ENCODE peak calls at places on chromosomes 7 and 10, in ten cellular contexts. V, E, W, X, Q, O, K, S, P and R are unnamed samples.
A peak's percentile ranks its signal among the peaks of the same experiment; 100 is the strongest.

GRCh38 chr7:7862393-7862792 is 106.2 kb upstream of the GLCCI1 start:
- DNase-seq in V (no peak), E (no peak), W (no peak), X (peak; percentile 33), Q (no peak), O (no peak), K (peak; percentile 51), S (no peak), P (no peak), R (no peak)

GRCh38 chr7:124009321-124009720 is 23.5 kb downstream of the TMEM229A start:
- DNase-seq in V (no peak), E (no peak), W (no peak), X (no peak), Q (no peak), O (no peak), K (no peak), S (no peak), P (no peak), R (no peak)

GRCh38 chr7:135712182-135712782 is 15.7 kb downstream of the SLC13A4 start:
- DNase-seq in V (no peak), E (no peak), W (no peak), X (no peak), Q (no peak), O (no peak), K (no peak), S (no peak), P (no peak), R (no peak)

GRCh38 chr10:61860964-61861758 is 40.3 kb upstream of the ARID5B start:
- DNase-seq in V (no peak), E (no peak), W (no peak), X (no peak), Q (no peak), O (no peak), K (no peak), S (no peak), P (no peak), R (no peak)

GRCh38 chr10:8481718-8482504 is 427.4 kb downstream of the GATA3 start:
- DNase-seq in V (no peak), E (no peak), W (no peak), X (no peak), Q (no peak), O (no peak), K (no peak), S (no peak), P (no peak), R (no peak)

GRCh38 chr7:150368884-150369739 is 490 bp downstream of the REPIN1 start:
- DNase-seq in V (peak; percentile 59), E (peak; percentile 59), W (peak; percentile 92), X (peak; percentile 69), Q (peak; percentile 75), O (peak; percentile 78), K (no peak), S (peak; percentile 26), P (no peak), R (peak; percentile 63)

GRCh38 chr7:102296514-102296913 is 9.8 kb downstream of the SH2B2 start:
- DNase-seq in V (no peak), E (no peak), W (no peak), X (no peak), Q (no peak), O (no peak), K (no peak), S (no peak), P (no peak), R (no peak)

GRCh38 chr7:47737606-47738005 is 155.7 kb upstream of the TNS3 start:
- DNase-seq in V (no peak), E (no peak), W (no peak), X (no peak), Q (no peak), O (no peak), K (no peak), S (no peak), P (peak; percentile 34), R (no peak)

GRCh38 chr7:98216941-98217622 is 5.8 kb downstream of the BHLHA15 start:
- DNase-seq in V (no peak), E (no peak), W (no peak), X (no peak), Q (peak; percentile 38), O (no peak), K (no peak), S (no peak), P (peak; percentile 75), R (no peak)

GRCh38 chr7:44634839-44635591 is 28.6 kb downstream of the OGDH start:
- DNase-seq in V (no peak), E (no peak), W (no peak), X (no peak), Q (peak; percentile 63), O (no peak), K (no peak), S (no peak), P (no peak), R (peak; percentile 71)

GRCh38 chr7:129801882-129802281 is 150.9 kb downstream of the UBE2H start:
- DNase-seq in V (no peak), E (no peak), W (no peak), X (no peak), Q (no peak), O (no peak), K (no peak), S (no peak), P (peak; percentile 33), R (no peak)

GRCh38 chr10:123622381-123622780 is 43.8 kb upstream of the GPR26 start:
- DNase-seq in V (no peak), E (no peak), W (no peak), X (no peak), Q (no peak), O (no peak), K (no peak), S (no peak), P (no peak), R (no peak)

GRCh38 chr10:102752266-102752930 is 8.7 kb downstream of the WBP1L start:
- DNase-seq in V (no peak), E (no peak), W (no peak), X (peak; percentile 95), Q (no peak), O (no peak), K (no peak), S (no peak), P (no peak), R (no peak)

GRCh38 chr10:129078746-129079480 is 388.1 kb upstream of the MGMT start:
- DNase-seq in V (no peak), E (no peak), W (no peak), X (no peak), Q (no peak), O (no peak), K (no peak), S (no peak), P (no peak), R (no peak)

GRCh38 chr7:77904252-77904651 is 105.7 kb downstream of the PHTF2 start:
- DNase-seq in V (no peak), E (no peak), W (no peak), X (no peak), Q (no peak), O (no peak), K (no peak), S (no peak), P (no peak), R (no peak)

GRCh38 chr7:77907281-77907680 is 108.7 kb downstream of the PHTF2 start:
- DNase-seq in V (no peak), E (peak; percentile 6), W (no peak), X (no peak), Q (no peak), O (no peak), K (no peak), S (no peak), P (no peak), R (no peak)

GRCh38 chr7:77908664-77909063 is 110.1 kb downstream of the PHTF2 start:
- DNase-seq in V (no peak), E (no peak), W (no peak), X (no peak), Q (no peak), O (no peak), K (no peak), S (no peak), P (no peak), R (no peak)

GRCh38 chr7:77903597-77903996 is 105.0 kb downstream of the PHTF2 start:
- DNase-seq in V (no peak), E (no peak), W (no peak), X (no peak), Q (no peak), O (no peak), K (no peak), S (no peak), P (no peak), R (no peak)
- TF ChIP-seq CTCF in V (no peak), E (peak; percentile 54), W (no peak), X (peak; percentile 25), Q (peak; percentile 17), O (peak; percentile 38), K (peak; percentile 13), S (no peak), P (peak; percentile 31), R (no peak)

GRCh38 chr10:113047963-113048781 is 98.1 kb downstream of the TCF7L2 start:
- DNase-seq in V (no peak), E (no peak), W (no peak), X (peak; percentile 71), Q (no peak), O (no peak), K (peak; percentile 75), S (no peak), P (no peak), R (no peak)
- TF ChIP-seq CTCF in V (no peak), E (no peak), W (no peak), X (no peak), Q (no peak), O (no peak), K (no peak), S (no peak), P (no peak), R (no peak)

GRCh38 chr7:153320728-153321127 is 561.2 kb downstream of the ACTR3B start:
- DNase-seq in V (no peak), E (no peak), W (no peak), X (no peak), Q (no peak), O (no peak), K (no peak), S (no peak), P (no peak), R (no peak)
- TF ChIP-seq CTCF in V (no peak), E (no peak), W (no peak), X (no peak), Q (no peak), O (no peak), K (no peak), S (no peak), P (no peak), R (no peak)

GRCh38 chr7:41847171-41847570 is 144.3 kb upstream of the INHBA start:
- DNase-seq in V (no peak), E (no peak), W (no peak), X (no peak), Q (no peak), O (no peak), K (no peak), S (no peak), P (no peak), R (no peak)

GRCh38 chr7:41842956-41843355 is 140.1 kb upstream of the INHBA start:
- DNase-seq in V (no peak), E (no peak), W (no peak), X (no peak), Q (no peak), O (no peak), K (peak; percentile 45), S (no peak), P (no peak), R (no peak)

DNA sequence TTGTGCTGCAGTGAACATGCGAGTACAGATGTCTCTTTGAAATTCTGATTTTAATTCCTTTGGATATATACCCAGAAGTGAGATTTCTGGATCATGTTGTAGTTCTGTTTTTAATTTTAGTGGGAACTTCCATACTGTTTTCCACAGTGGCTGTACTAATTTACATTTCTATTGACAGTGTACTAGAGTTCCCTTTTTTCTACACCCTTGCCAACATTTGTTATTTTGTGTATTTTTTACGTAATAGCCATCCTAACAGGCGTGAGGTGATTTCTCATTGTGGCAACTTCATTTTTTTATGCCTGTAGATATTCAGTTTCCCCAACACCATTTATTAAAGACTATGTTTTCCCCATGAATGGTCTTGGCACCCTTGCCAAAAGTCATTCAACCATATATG is 144.8 kb upstream of the INHBA start:
- DNase-seq in V (no peak), E (no peak), W (no peak), X (no peak), Q (no peak), O (no peak), K (no peak), S (no peak), P (no peak), R (no peak)
- TF ChIP-seq CTCF in V (no peak), E (no peak), W (no peak), X (no peak), Q (no peak), O (no peak), K (no peak), S (no peak), P (no peak), R (no peak)